ENCODE peak calls at places on chromosome 21, in five cellular contexts. One of them, this sample, is unnamed.

GRCh38 chr21:41402796-41403195 is 23.2 kb upstream of the MX1 start:
- DNase-seq in AG09309: no peak
- DNase-seq in mesendoderm: no peak
- DNase-seq in HFFc6: no peak
- DNase-seq in activated B cell treated with CpG ODN at 0.5 μM for 24 hours: no peak
- DNase-seq in this sample: no peak

GRCh38 chr21:38351961-38352521 is 95.2 kb downstream of the KCNJ15 start:
- DNase-seq in AG09309: peak
- DNase-seq in HFFc6: peak
- DNase-seq in activated B cell treated with CpG ODN at 0.5 μM for 24 hours: no peak
- DNase-seq in mesendoderm: peak
- DNase-seq in this sample: peak

GRCh38 chr21:34073749-34074282 is 438 bp downstream of the MRPS6 start:
- DNase-seq in activated B cell treated with CpG ODN at 0.5 μM for 24 hours: peak
- DNase-seq in AG09309: no peak
- DNase-seq in HFFc6: no peak
- DNase-seq in mesendoderm: no peak
- DNase-seq in this sample: peak

GRCh38 chr21:32626633-32627196 is 14.5 kb upstream of the CFAP298 start:
- DNase-seq in activated B cell treated with CpG ODN at 0.5 μM for 24 hours: no peak
- DNase-seq in mesendoderm: no peak
- DNase-seq in HFFc6: peak
- DNase-seq in AG09309: peak
- DNase-seq in this sample: no peak

GRCh38 chr21:44027607-44028286 is 15.6 kb downstream of the TRAPPC10 start:
- DNase-seq in HFFc6: no peak
- DNase-seq in activated B cell treated with CpG ODN at 0.5 μM for 24 hours: no peak
- DNase-seq in mesendoderm: no peak
- DNase-seq in AG09309: no peak
- DNase-seq in this sample: no peak

GRCh38 chr21:29477941-29478340 is 179.2 kb downstream of the BACH1 start:
- DNase-seq in AG09309: no peak
- DNase-seq in activated B cell treated with CpG ODN at 0.5 μM for 24 hours: no peak
- DNase-seq in mesendoderm: no peak
- DNase-seq in HFFc6: peak
- DNase-seq in this sample: no peak

GRCh38 chr21:33611006-33611744 is 22.7 kb upstream of the DONSON start:
- DNase-seq in activated B cell treated with CpG ODN at 0.5 μM for 24 hours: no peak
- DNase-seq in AG09309: no peak
- DNase-seq in mesendoderm: no peak
- DNase-seq in HFFc6: no peak
- DNase-seq in this sample: no peak

GRCh38 chr21:37574316-37574715 is 207.7 kb downstream of the DYRK1A start:
- DNase-seq in AG09309: no peak
- DNase-seq in activated B cell treated with CpG ODN at 0.5 μM for 24 hours: no peak
- DNase-seq in mesendoderm: no peak
- DNase-seq in HFFc6: no peak
- DNase-seq in this sample: no peak

GRCh38 chr21:41359289-41359688 is 2.5 kb upstream of the MX2 start:
- DNase-seq in activated B cell treated with CpG ODN at 0.5 μM for 24 hours: no peak
- DNase-seq in HFFc6: no peak
- DNase-seq in AG09309: no peak
- DNase-seq in mesendoderm: peak
- DNase-seq in this sample: no peak

GRCh38 chr21:46598563-46599250 is 6.2 kb downstream of the S100B start:
- DNase-seq in HFFc6: no peak
- DNase-seq in activated B cell treated with CpG ODN at 0.5 μM for 24 hours: no peak
- DNase-seq in mesendoderm: no peak
- DNase-seq in AG09309: no peak
- DNase-seq in this sample: no peak

GRCh38 chr21:31554511-31555022 is 104.9 kb upstream of the SOD1 start:
- DNase-seq in activated B cell treated with CpG ODN at 0.5 μM for 24 hours: no peak
- DNase-seq in HFFc6: no peak
- DNase-seq in mesendoderm: peak
- DNase-seq in AG09309: no peak
- DNase-seq in this sample: no peak

GRCh38 chr21:16709866-16710550 is 802.8 kb upstream of the CXADR start:
- DNase-seq in AG09309: peak
- DNase-seq in mesendoderm: peak
- DNase-seq in HFFc6: no peak
- DNase-seq in activated B cell treated with CpG ODN at 0.5 μM for 24 hours: no peak
- DNase-seq in this sample: no peak

GRCh38 chr21:46065993-46066842 is 31.7 kb upstream of the COL6A2 start:
- DNase-seq in HFFc6: no peak
- DNase-seq in activated B cell treated with CpG ODN at 0.5 μM for 24 hours: no peak
- DNase-seq in mesendoderm: no peak
- DNase-seq in AG09309: no peak
- DNase-seq in this sample: no peak

GRCh38 chr21:41753001-41753725 is 13.7 kb downstream of the RIPK4 start:
- DNase-seq in activated B cell treated with CpG ODN at 0.5 μM for 24 hours: no peak
- DNase-seq in AG09309: no peak
- DNase-seq in HFFc6: no peak
- DNase-seq in mesendoderm: no peak
- DNase-seq in this sample: no peak

GRCh38 chr21:45455321-45456013 is 50.5 kb downstream of the COL18A1 start:
- DNase-seq in activated B cell treated with CpG ODN at 0.5 μM for 24 hours: no peak
- DNase-seq in AG09309: no peak
- DNase-seq in HFFc6: no peak
- DNase-seq in mesendoderm: no peak
- DNase-seq in this sample: peak

GRCh38 chr21:42636931-42637601 is 16.4 kb upstream of the PDE9A start:
- DNase-seq in mesendoderm: no peak
- DNase-seq in HFFc6: no peak
- DNase-seq in activated B cell treated with CpG ODN at 0.5 μM for 24 hours: no peak
- DNase-seq in AG09309: no peak
- DNase-seq in this sample: no peak

GRCh38 chr21:42837421-42838211 is 41.7 kb downstream of the WDR4 start:
- DNase-seq in activated B cell treated with CpG ODN at 0.5 μM for 24 hours: peak
- DNase-seq in HFFc6: no peak
- DNase-seq in mesendoderm: no peak
- DNase-seq in AG09309: no peak
- DNase-seq in this sample: no peak

GRCh38 chr21:34835526-34835925 is 166.7 kb downstream of the CLIC6 start:
- DNase-seq in mesendoderm: no peak
- DNase-seq in HFFc6: no peak
- DNase-seq in activated B cell treated with CpG ODN at 0.5 μM for 24 hours: no peak
- DNase-seq in AG09309: peak
- DNase-seq in this sample: no peak

This sample was measured in hepatic stellate cell.